ENCODE peak calls at places on chromosome 1, in four cellular contexts. One of them, this sample, is unnamed.

GRCh38 chr1:214552174-214552608 is 789 bp upstream of the PTPN14 start:
- DNase-seq in ACHN: peak
- DNase-seq in T-helper 9 cell: no peak
- DNase-seq in pancreas: peak
- DNase-seq in this sample: peak

GRCh38 chr1:78511334-78511733 is 20.6 kb downstream of the PTGFR start:
- DNase-seq in pancreas: no peak
- DNase-seq in T-helper 9 cell: no peak
- DNase-seq in ACHN: no peak
- DNase-seq in this sample: no peak

GRCh38 chr1:184870319-184870718 is 104.0 kb downstream of the NIBAN1 start:
- DNase-seq in pancreas: no peak
- DNase-seq in T-helper 9 cell: no peak
- DNase-seq in ACHN: no peak
- DNase-seq in this sample: no peak

GRCh38 chr1:102578806-102579205 is 529.5 kb downstream of the COL11A1 start:
- DNase-seq in T-helper 9 cell: no peak
- DNase-seq in ACHN: no peak
- DNase-seq in pancreas: no peak
- DNase-seq in this sample: no peak

GRCh38 chr1:99979071-99979470 is 9.3 kb downstream of the SLC35A3 start:
- DNase-seq in T-helper 9 cell: no peak
- DNase-seq in ACHN: no peak
- DNase-seq in pancreas: no peak
- DNase-seq in this sample: no peak

GRCh38 chr1:109770331-109771095 is 6.8 kb upstream of the EPS8L3 start:
- DNase-seq in T-helper 9 cell: no peak
- DNase-seq in pancreas: no peak
- DNase-seq in ACHN: no peak
- DNase-seq in this sample: no peak

GRCh38 chr1:166086113-166086908 is 80.5 kb downstream of the FAM78B start:
- DNase-seq in ACHN: no peak
- DNase-seq in T-helper 9 cell: no peak
- DNase-seq in pancreas: no peak
- DNase-seq in this sample: no peak

GRCh38 chr1:216221260-216221700 is 202.0 kb downstream of the USH2A start:
- DNase-seq in pancreas: peak
- DNase-seq in ACHN: peak
- DNase-seq in T-helper 9 cell: no peak
- DNase-seq in this sample: peak

GRCh38 chr1:151534662-151535278 is 5.3 kb upstream of the TUFT1 start:
- DNase-seq in ACHN: peak
- DNase-seq in pancreas: peak
- DNase-seq in T-helper 9 cell: peak
- DNase-seq in this sample: peak

GRCh38 chr1:211830055-211830329 is 571 bp downstream of the LPGAT1 start:
- DNase-seq in pancreas: no peak
- DNase-seq in ACHN: peak
- DNase-seq in T-helper 9 cell: peak
- DNase-seq in this sample: no peak

GRCh38 chr1:32273389-32274208 is 18.3 kb upstream of the HDAC1 start:
- DNase-seq in ACHN: no peak
- DNase-seq in pancreas: no peak
- DNase-seq in T-helper 9 cell: peak
- DNase-seq in this sample: no peak

GRCh38 chr1:206002833-206003532 is at the start of gene RAB7B:
- DNase-seq in T-helper 9 cell: no peak
- DNase-seq in pancreas: no peak
- DNase-seq in ACHN: peak
- DNase-seq in this sample: peak

GRCh38 chr1:53777272-53777671 is 38.3 kb upstream of the GLIS1 start:
- DNase-seq in ACHN: no peak
- DNase-seq in pancreas: no peak
- DNase-seq in T-helper 9 cell: no peak
- DNase-seq in this sample: no peak

GRCh38 chr1:156414440-156415064 is 45.5 kb downstream of the RHBG start:
- DNase-seq in pancreas: no peak
- DNase-seq in ACHN: peak
- DNase-seq in T-helper 9 cell: no peak
- DNase-seq in this sample: no peak